ENCODE peak calls at places on chromosomes 11 and 22, in nine cellular contexts. Q, E, Y, P, X, L, D, B and N are unnamed samples.

GRCh38 chr11:61919841-61920631 is 2.7 kb upstream of the RAB3IL1 start:
- DNase-seq in E (peak; percentile 64), D (no peak), Y (no peak), X (no peak), Q (no peak), L (no peak), P (no peak), B (no peak), N (no peak)

GRCh38 chr11:1757861-1758610 is 5.7 kb downstream of the CTSD start:
- DNase-seq in L (no peak), P (no peak), Q (peak; percentile 47), B (no peak), D (peak; percentile 42), E (no peak), X (no peak), Y (no peak), N (no peak)

GRCh38 chr11:102382384-102382783 is 35.4 kb downstream of the BIRC2 start:
- DNase-seq in Y (no peak), E (no peak), B (no peak), L (no peak), D (no peak), X (no peak), Q (no peak), P (no peak), N (no peak)

GRCh38 chr11:112267188-112267591 is 6.5 kb upstream of the PLET1 start:
- DNase-seq in P (no peak), Q (no peak), B (peak; percentile 85), Y (no peak), X (no peak), D (no peak), L (no peak), E (no peak), N (no peak)

GRCh38 chr11:43922295-43922648 is 20.2 kb upstream of the C11orf96 start:
- DNase-seq in X (no peak), B (no peak), E (no peak), D (no peak), Q (no peak), L (no peak), Y (no peak), P (no peak), N (no peak)

GRCh38 chr11:92222701-92223100 is 1.9 kb upstream of the FAT3 start:
- DNase-seq in B (no peak), E (no peak), P (no peak), Q (no peak), Y (no peak), L (no peak), D (no peak), X (no peak), N (no peak)

GRCh38 chr11:3659595-3660515 is 11.3 kb downstream of the CHRNA10 start:
- DNase-seq in X (no peak), L (no peak), D (no peak), P (no peak), Y (no peak), E (no peak), Q (no peak), B (no peak), N (no peak)

GRCh38 chr11:16818284-16818683 is 79.8 kb downstream of the C11orf58 start:
- DNase-seq in P (no peak), L (no peak), Y (no peak), B (no peak), D (no peak), Q (no peak), E (no peak), X (no peak), N (no peak)

GRCh38 chr11:119673389-119674336 is 55.3 kb downstream of the NECTIN1 start:
- DNase-seq in B (no peak), E (peak; percentile 40), D (peak; percentile 16), Y (no peak), P (no peak), L (no peak), Q (peak; percentile 15), X (no peak), N (no peak)

GRCh38 chr11:357582-357981 is 11.7 kb upstream of the B4GALNT4 start:
- DNase-seq in Y (no peak), Q (no peak), E (no peak), B (no peak), L (no peak), D (no peak), X (no peak), P (no peak), N (no peak)

GRCh38 chr11:6397156-6397555 is 6.9 kb downstream of the SMPD1 start:
- DNase-seq in E (no peak), L (no peak), P (no peak), Q (no peak), D (no peak), X (no peak), Y (no peak), B (peak; percentile 48), N (no peak)

GRCh38 chr11:65392186-65392829 is 5.9 kb downstream of the FRMD8 start:
- DNase-seq in L (no peak), Q (no peak), P (no peak), X (no peak), B (no peak), D (no peak), Y (no peak), E (no peak), N (no peak)

GRCh38 chr11:12540075-12540685 is 134.0 kb upstream of the TEAD1 start:
- DNase-seq in Y (no peak), B (peak; percentile 66), Q (no peak), X (no peak), P (no peak), L (peak; percentile 36), E (no peak), D (no peak), N (no peak)

GRCh38 chr11:95092549-95093324 is 3.1 kb downstream of the ENDOD1 start:
- DNase-seq in Y (peak; percentile 29), E (peak; percentile 76), D (peak; percentile 33), L (no peak), Q (no peak), B (peak; percentile 83), X (peak; percentile 21), P (no peak), N (peak; percentile 68)

GRCh38 chr11:119641991-119642745 is 86.8 kb downstream of the NECTIN1 start:
- DNase-seq in D (no peak), X (peak; percentile 39), Y (peak; percentile 51), L (no peak), Q (no peak), P (no peak), E (no peak), B (peak; percentile 11), N (no peak)

GRCh38 chr22:46638601-46639431 is 18.6 kb downstream of the GRAMD4 start:
- DNase-seq in P (no peak), B (peak; percentile 8), X (no peak), Y (no peak), Q (no peak), D (no peak), E (peak; percentile 86), L (peak; percentile 22), N (no peak)

GRCh38 chr11:45713573-45713972 is 48.2 kb upstream of the CHST1 start:
- DNase-seq in L (no peak), D (no peak), P (no peak), X (no peak), Y (no peak), B (no peak), Q (no peak), E (no peak), N (no peak)

GRCh38 chr11:68844376-68844775 is 2.7 kb upstream of the CPT1A start:
- DNase-seq in L (no peak), Q (no peak), P (no peak), Y (no peak), B (no peak), E (no peak), X (no peak), D (no peak), N (no peak)

GRCh38 chr22:45460288-45461109 is 42.2 kb upstream of the FBLN1 start:
- DNase-seq in Q (no peak), L (no peak), P (no peak), X (no peak), E (peak; percentile 82), B (no peak), D (no peak), Y (no peak), N (no peak)

GRCh38 chr11:1500466-1501420 is 14.2 kb upstream of the MOB2 start:
- DNase-seq in D (no peak), B (no peak), Y (no peak), E (no peak), X (no peak), P (no peak), Q (no peak), L (no peak), N (no peak)

GRCh38 chr22:25563757-25564319 is 637 bp upstream of the GRK3 start:
- DNase-seq in E (peak; percentile 41), L (no peak), Y (peak; percentile 33), P (no peak), D (peak; percentile 8), B (no peak), Q (no peak), X (no peak), N (no peak)